ENCODE peak calls at places on chromosomes 16 and 17, in four cellular contexts. One of them, this sample, is unnamed.

GRCh38 chr16:70460737-70461261 is 6.4 kb downstream of the FCSK start:
- DNase-seq in GM12865: peak; percentile 45
- DNase-seq in mucosa of descending colon: no peak
- DNase-seq in IMR-90: peak; percentile 39
- DNase-seq in this sample: no peak

GRCh38 chr17:1515640-1516402 is 591 bp downstream of the INPP5K start:
- DNase-seq in GM12865: peak; percentile 91
- DNase-seq in mucosa of descending colon: peak; percentile 84
- DNase-seq in IMR-90: peak; percentile 91
- DNase-seq in this sample: peak; percentile 83

GRCh38 chr17:9715503-9716016 is 70.2 kb downstream of the USP43 start:
- DNase-seq in GM12865: no peak
- DNase-seq in mucosa of descending colon: no peak
- DNase-seq in IMR-90: no peak
- DNase-seq in this sample: no peak

GRCh38 chr16:78630102-78630501 is 530.6 kb downstream of the WWOX start:
- DNase-seq in GM12865: no peak
- DNase-seq in mucosa of descending colon: no peak
- DNase-seq in IMR-90: no peak
- DNase-seq in this sample: no peak

GRCh38 chr17:4771519-4772234 is at the start of gene TM4SF5:
- DNase-seq in GM12865: no peak
- DNase-seq in mucosa of descending colon: peak; percentile 92
- DNase-seq in IMR-90: no peak
- DNase-seq in this sample: no peak

GRCh38 chr16:28877642-28877975 is 679 bp upstream of the ATP2A1 start:
- DNase-seq in GM12865: no peak
- DNase-seq in mucosa of descending colon: no peak
- DNase-seq in IMR-90: no peak
- DNase-seq in this sample: no peak

GRCh38 chr17:33241390-33241789 is 51.7 kb downstream of the ASIC2 start:
- DNase-seq in GM12865: no peak
- DNase-seq in mucosa of descending colon: no peak
- DNase-seq in IMR-90: peak; percentile 50
- DNase-seq in this sample: no peak

GRCh38 chr16:4767872-4768548 is 1.0 kb upstream of the ZNF500 start:
- DNase-seq in GM12865: peak; percentile 37
- DNase-seq in mucosa of descending colon: peak; percentile 38
- DNase-seq in IMR-90: peak; percentile 13
- DNase-seq in this sample: no peak

GRCh38 chr17:57597531-57598453 is 147.3 kb downstream of the CCDC182 start:
- DNase-seq in GM12865: no peak
- DNase-seq in mucosa of descending colon: peak; percentile 89
- DNase-seq in IMR-90: peak; percentile 82
- DNase-seq in this sample: peak; percentile 65

GRCh38 chr17:29956225-29956624 is 14.8 kb downstream of the EFCAB5 start:
- DNase-seq in GM12865: no peak
- DNase-seq in mucosa of descending colon: no peak
- DNase-seq in IMR-90: no peak
- DNase-seq in this sample: no peak

GRCh38 chr16:70661534-70661917 is 15.2 kb downstream of the IL34 start:
- DNase-seq in GM12865: no peak
- DNase-seq in mucosa of descending colon: no peak
- DNase-seq in IMR-90: no peak
- DNase-seq in this sample: no peak

GRCh38 chr17:27491713-27492190 is 35.5 kb downstream of the KSR1 start:
- DNase-seq in GM12865: no peak
- DNase-seq in mucosa of descending colon: no peak
- DNase-seq in IMR-90: no peak
- DNase-seq in this sample: no peak

GRCh38 chr17:20232611-20233010 is 223.5 kb downstream of the SPECC1 start:
- DNase-seq in GM12865: no peak
- DNase-seq in mucosa of descending colon: no peak
- DNase-seq in IMR-90: no peak
- DNase-seq in this sample: no peak

GRCh38 chr17:44919411-44919810 is 4.1 kb upstream of the GFAP start:
- DNase-seq in GM12865: no peak
- DNase-seq in mucosa of descending colon: no peak
- DNase-seq in IMR-90: no peak
- DNase-seq in this sample: no peak

GRCh38 chr16:11329080-11329491 is 16.2 kb upstream of the RMI2 start:
- DNase-seq in GM12865: peak; percentile 80
- DNase-seq in mucosa of descending colon: no peak
- DNase-seq in IMR-90: peak; percentile 44
- DNase-seq in this sample: no peak

GRCh38 chr17:74768069-74768762 is 7.9 kb downstream of the NAT9 start:
- DNase-seq in GM12865: no peak
- DNase-seq in mucosa of descending colon: no peak
- DNase-seq in IMR-90: peak; percentile 73
- DNase-seq in this sample: peak; percentile 62

GRCh38 chr17:47004906-47005305 is 25.9 kb upstream of the RPRML start:
- DNase-seq in GM12865: no peak
- DNase-seq in mucosa of descending colon: no peak
- DNase-seq in IMR-90: no peak
- DNase-seq in this sample: no peak

GRCh38 chr16:87653234-87653633 is 50.9 kb downstream of the JPH3 start:
- DNase-seq in GM12865: no peak
- DNase-seq in mucosa of descending colon: no peak
- DNase-seq in IMR-90: peak; percentile 2
- DNase-seq in this sample: no peak

GRCh38 chr16:3112058-3112880 is at the start of gene ZNF205:
- DNase-seq in GM12865: peak; percentile 25
- DNase-seq in mucosa of descending colon: peak; percentile 86
- DNase-seq in IMR-90: peak; percentile 70
- DNase-seq in this sample: peak; percentile 54

GRCh38 chr16:55294129-55294528 is 29.9 kb upstream of the IRX6 start:
- DNase-seq in GM12865: no peak
- DNase-seq in mucosa of descending colon: no peak
- DNase-seq in IMR-90: no peak
- DNase-seq in this sample: no peak

GRCh38 chr17:1953866-1954265 is 71.3 kb downstream of the RTN4RL1 start:
- DNase-seq in GM12865: no peak
- DNase-seq in mucosa of descending colon: no peak
- DNase-seq in IMR-90: no peak
- DNase-seq in this sample: no peak

GRCh38 chr17:27600471-27600870 is 30.5 kb upstream of the LGALS9 start:
- DNase-seq in GM12865: no peak
- DNase-seq in mucosa of descending colon: no peak
- DNase-seq in IMR-90: no peak
- DNase-seq in this sample: no peak

GRCh38 chr16:11796227-11797165 is 562 bp downstream of the ZC3H7A start:
- DNase-seq in GM12865: peak; percentile 44
- DNase-seq in mucosa of descending colon: peak; percentile 68
- DNase-seq in IMR-90: peak; percentile 44
- DNase-seq in this sample: peak; percentile 24

DNA sequence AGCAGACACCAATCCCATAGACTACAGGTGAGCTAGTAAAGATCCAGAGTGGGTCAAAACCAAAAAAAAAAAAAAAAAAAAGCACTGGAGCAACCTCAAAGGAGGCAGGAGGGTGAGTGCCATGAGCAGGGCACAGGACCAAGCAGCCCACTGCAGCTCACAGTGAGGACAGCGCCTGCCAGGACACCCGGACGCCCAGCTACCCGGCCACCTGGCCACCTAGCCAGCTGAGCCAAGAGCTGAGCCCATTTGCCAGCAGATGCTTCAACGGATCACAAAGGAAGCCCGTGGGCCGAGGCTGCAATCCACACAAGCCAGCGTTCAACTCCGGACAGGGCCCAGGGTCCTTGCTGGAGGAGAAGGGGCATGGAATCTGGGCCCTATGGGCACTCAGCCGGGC is 15.1 kb downstream of the AXIN1 start:
- DNase-seq in GM12865: no peak
- DNase-seq in mucosa of descending colon: no peak
- DNase-seq in IMR-90: no peak
- DNase-seq in this sample: no peak
- TF ChIP-seq CTCF in GM12865: no peak
- TF ChIP-seq CTCF in mucosa of descending colon: no peak
- TF ChIP-seq CTCF in IMR-90: no peak
- TF ChIP-seq CTCF in this sample: no peak

GRCh38 chr16:72937360-72937759 is 110.6 kb downstream of the ZFHX3 start:
- DNase-seq in GM12865: no peak
- DNase-seq in mucosa of descending colon: no peak
- DNase-seq in IMR-90: no peak
- DNase-seq in this sample: no peak
- TF ChIP-seq CTCF in GM12865: no peak
- TF ChIP-seq CTCF in mucosa of descending colon: no peak
- TF ChIP-seq CTCF in IMR-90: no peak
- TF ChIP-seq CTCF in this sample: no peak

GRCh38 chr16:52630711-52631110 is 83.8 kb upstream of the TOX3 start:
- DNase-seq in GM12865: no peak
- DNase-seq in mucosa of descending colon: no peak
- DNase-seq in IMR-90: no peak
- DNase-seq in this sample: no peak

GRCh38 chr16:52621651-52622050 is 74.7 kb upstream of the TOX3 start:
- DNase-seq in GM12865: no peak
- DNase-seq in mucosa of descending colon: no peak
- DNase-seq in IMR-90: no peak
- DNase-seq in this sample: no peak

GRCh38 chr16:52629296-52629695 is 82.4 kb upstream of the TOX3 start:
- DNase-seq in GM12865: no peak
- DNase-seq in mucosa of descending colon: no peak
- DNase-seq in IMR-90: no peak
- DNase-seq in this sample: no peak

GRCh38 chr16:52618753-52619497 is 72.0 kb upstream of the TOX3 start:
- DNase-seq in GM12865: no peak
- DNase-seq in mucosa of descending colon: no peak
- DNase-seq in IMR-90: no peak
- DNase-seq in this sample: no peak

DNA sequence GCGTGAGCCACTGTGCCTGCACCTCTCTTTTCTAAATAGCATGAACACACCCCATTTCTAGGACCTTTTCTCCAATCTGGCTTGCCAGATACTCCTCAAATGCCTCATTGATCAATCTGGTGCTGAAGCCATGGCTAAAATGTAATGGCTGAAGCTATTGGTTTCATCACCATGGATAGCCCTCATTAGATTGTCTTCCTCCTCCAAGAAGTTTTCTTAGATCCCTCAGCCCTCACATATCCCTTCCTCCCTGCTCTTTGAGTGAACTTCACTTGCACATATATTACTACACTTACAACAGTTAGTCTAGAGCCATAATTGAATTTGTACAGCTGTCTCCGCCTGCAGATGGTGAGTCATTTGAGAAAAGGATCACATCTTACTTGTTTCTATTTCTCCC is 77.9 kb upstream of the TOX3 start:
- DNase-seq in GM12865: no peak
- DNase-seq in mucosa of descending colon: no peak
- DNase-seq in IMR-90: no peak
- DNase-seq in this sample: no peak
- TF ChIP-seq CTCF in GM12865: no peak
- TF ChIP-seq CTCF in mucosa of descending colon: no peak
- TF ChIP-seq CTCF in IMR-90: no peak
- TF ChIP-seq CTCF in this sample: no peak

GRCh38 chr17:7174603-7175362 is 4.4 kb downstream of the ASGR1 start:
- DNase-seq in GM12865: no peak
- DNase-seq in mucosa of descending colon: no peak
- DNase-seq in IMR-90: no peak
- DNase-seq in this sample: no peak
- TF ChIP-seq CTCF in GM12865: no peak
- TF ChIP-seq CTCF in mucosa of descending colon: no peak
- TF ChIP-seq CTCF in IMR-90: no peak
- TF ChIP-seq CTCF in this sample: no peak

GRCh38 chr16:57773680-57774295 is 28.5 kb downstream of the KIFC3 start:
- DNase-seq in GM12865: no peak
- DNase-seq in mucosa of descending colon: no peak
- DNase-seq in IMR-90: peak; percentile 77
- DNase-seq in this sample: no peak

GRCh38 chr16:57778658-57779057 is 23.6 kb downstream of the KIFC3 start:
- DNase-seq in GM12865: no peak
- DNase-seq in mucosa of descending colon: no peak
- DNase-seq in IMR-90: no peak
- DNase-seq in this sample: no peak

GRCh38 chr16:57774886-57775285 is 27.4 kb downstream of the KIFC3 start:
- DNase-seq in GM12865: no peak
- DNase-seq in mucosa of descending colon: no peak
- DNase-seq in IMR-90: no peak
- DNase-seq in this sample: no peak

GRCh38 chr16:57773019-57773418 is 29.3 kb downstream of the KIFC3 start:
- DNase-seq in GM12865: no peak
- DNase-seq in mucosa of descending colon: no peak
- DNase-seq in IMR-90: no peak
- DNase-seq in this sample: no peak

GRCh38 chr16:57775661-57776469 is 26.4 kb downstream of the KIFC3 start:
- DNase-seq in GM12865: peak; percentile 49
- DNase-seq in mucosa of descending colon: peak; percentile 72
- DNase-seq in IMR-90: no peak
- DNase-seq in this sample: no peak
- TF ChIP-seq CTCF in GM12865: peak; percentile 42
- TF ChIP-seq CTCF in mucosa of descending colon: no peak
- TF ChIP-seq CTCF in IMR-90: peak; percentile 20
- TF ChIP-seq CTCF in this sample: peak; percentile 23